ENCODE peak calls at places on chromosomes 4 and X, in seven cellular contexts. L, K, H, W, O, V and T are unnamed samples.
A peak's percentile ranks its signal among the peaks of the same experiment; 100 is the strongest.

GRCh38 chr4:111664546-111664945 is 480.7 kb upstream of the FAM241A start:
- DNase-seq in L (no peak), K (no peak), H (no peak), W (no peak), O (no peak), V (no peak), T (no peak)

GRCh38 chr4:115759231-115759630 is 645.8 kb upstream of the NDST4 start:
- DNase-seq in L (no peak), K (no peak), H (no peak), W (no peak), O (no peak), V (peak; percentile 48), T (no peak)

GRCh38 chr4:180333156-180333555 is 1910.0 kb upstream of the TENM3 start:
- DNase-seq in L (no peak), K (no peak), H (no peak), W (no peak), O (no peak), V (no peak), T (no peak)

GRCh38 chrX:16643160-16643559 is 6.8 kb upstream of the S100G start:
- DNase-seq in L (no peak), K (no peak), H (no peak), W (no peak), O (no peak), V (no peak), T (no peak)

GRCh38 chr4:12145768-12146167 is 717.1 kb upstream of the HS3ST1 start:
- DNase-seq in L (no peak), K (no peak), H (no peak), W (no peak), O (no peak), V (no peak), T (no peak)

GRCh38 chr4:26060286-26060685 is 146.3 kb downstream of the SMIM20 start:
- DNase-seq in L (no peak), K (no peak), H (no peak), W (no peak), O (no peak), V (no peak), T (no peak)

GRCh38 chr4:150211016-150211415 is 132.8 kb downstream of the DCLK2 start:
- DNase-seq in L (no peak), K (no peak), H (no peak), W (no peak), O (no peak), V (no peak), T (no peak)

GRCh38 chr4:99863804-99864203 is 30.4 kb downstream of the LAMTOR3 start:
- DNase-seq in L (no peak), K (no peak), H (no peak), W (no peak), O (no peak), V (no peak), T (no peak)

GRCh38 chr4:128068927-128069326 is 7.8 kb downstream of the LARP1B start:
- DNase-seq in L (peak; percentile 61), K (no peak), H (no peak), W (peak; percentile 13), O (no peak), V (no peak), T (no peak)

GRCh38 chrX:30876367-30876766 is 12.7 kb downstream of the TAB3 start:
- DNase-seq in L (no peak), K (no peak), H (no peak), W (no peak), O (no peak), V (no peak), T (no peak)

GRCh38 chrX:111646515-111646914 is 34.5 kb upstream of the ALG13 start:
- DNase-seq in L (no peak), K (no peak), H (no peak), W (no peak), O (no peak), V (no peak), T (no peak)

GRCh38 chr4:130851932-130852331 is 1756.0 kb downstream of the C4orf33 start:
- DNase-seq in L (no peak), K (no peak), H (no peak), W (no peak), O (no peak), V (no peak), T (no peak)

GRCh38 chr4:174555793-174556630 is 33.7 kb upstream of the HPGD start:
- DNase-seq in L (no peak), K (no peak), H (no peak), W (no peak), O (no peak), V (no peak), T (no peak)

GRCh38 chr4:158020734-158021346 is 152.0 kb downstream of the GASK1B start:
- DNase-seq in L (no peak), K (no peak), H (no peak), W (peak; percentile 39), O (no peak), V (no peak), T (no peak)

GRCh38 chrX:47584714-47585113 is 2.5 kb downstream of the TIMP1 start:
- DNase-seq in L (no peak), K (no peak), H (no peak), W (no peak), O (no peak), V (no peak), T (no peak)

GRCh38 chrX:29935455-29935854 is 279.9 kb upstream of the MAGEB2 start:
- DNase-seq in L (no peak), K (no peak), H (no peak), W (no peak), O (no peak), V (no peak), T (no peak)

GRCh38 chrX:45497290-45497689 is 296.6 kb upstream of the DIPK2B start:
- DNase-seq in L (no peak), K (no peak), H (no peak), W (no peak), O (no peak), V (no peak), T (no peak)

GRCh38 chr4:52640808-52641595 is 18.1 kb downstream of the USP46 start:
- DNase-seq in L (no peak), K (no peak), H (no peak), W (no peak), O (no peak), V (no peak), T (no peak)

GRCh38 chr4:169260217-169260866 is 10.4 kb downstream of the SH3RF1 start:
- DNase-seq in L (no peak), K (no peak), H (no peak), W (no peak), O (no peak), V (no peak), T (no peak)

GRCh38 chr4:76116821-76117220 is 31.4 kb downstream of the NUP54 start:
- DNase-seq in L (no peak), K (no peak), H (no peak), W (no peak), O (no peak), V (no peak), T (no peak)

GRCh38 chr4:136706942-136707341 is 825.4 kb downstream of the PCDH18 start:
- DNase-seq in L (no peak), K (no peak), H (no peak), W (no peak), O (no peak), V (no peak), T (no peak)

GRCh38 chrX:19810809-19811208 is 76.6 kb downstream of the SH3KBP1 start:
- DNase-seq in L (no peak), K (no peak), H (no peak), W (peak; percentile 38), O (no peak), V (no peak), T (no peak)

GRCh38 chrX:85107407-85107806 is 103.7 kb downstream of the APOOL start:
- DNase-seq in L (no peak), K (no peak), H (no peak), W (no peak), O (peak; percentile 72), V (no peak), T (no peak)

GRCh38 chr4:8472689-8473197 is 32.2 kb downstream of the TRMT44 start:
- DNase-seq in L (peak; percentile 57), K (peak; percentile 41), H (no peak), W (peak; percentile 33), O (no peak), V (no peak), T (peak; percentile 51)

GRCh38 chrX:46873746-46874145 is 36.9 kb downstream of the RP2 start:
- DNase-seq in L (no peak), K (no peak), H (no peak), W (no peak), O (no peak), V (no peak), T (no peak)

GRCh38 chr4:46953564-46953963 is 39.8 kb downstream of the GABRA4 start:
- DNase-seq in L (no peak), K (no peak), H (no peak), W (no peak), O (no peak), V (no peak), T (no peak)

GRCh38 chr4:22434895-22435294 is 81.0 kb downstream of the ADGRA3 start:
- DNase-seq in L (peak; percentile 55), K (no peak), H (no peak), W (peak; percentile 19), O (no peak), V (no peak), T (no peak)

GRCh38 chr4:2809610-2810180 is 16.8 kb downstream of the SH3BP2 start:
- DNase-seq in L (no peak), K (peak; percentile 69), H (no peak), W (no peak), O (no peak), V (no peak), T (no peak)
- H3K4me1 ChIP-seq in L (peaks cover 52% of the 10 kb centered on the region), K (peaks cover 79% of the 10 kb centered on the region), H (peaks cover 29% of the 10 kb centered on the region), W (peaks cover 23% of the 10 kb centered on the region), O (no peaks in the 10 kb centered on the region), V (peaks cover 69% of the 10 kb centered on the region), T (peaks cover 6% of the 10 kb centered on the region)

GRCh38 chr4:153788064-153788418 is 842 bp downstream of the SFRP2 start:
- DNase-seq in L (no peak), K (no peak), H (no peak), W (no peak), O (no peak), V (no peak), T (peak; percentile 28)
- H3K4me3 ChIP-seq in L (peak overlapping the region; percentile 38), K (no peak overlapping the region), H (no peak overlapping the region), W (no peak overlapping the region), O (no peak overlapping the region), V (no peak overlapping the region), T (peak overlapping the region; percentile 41)

DNA sequence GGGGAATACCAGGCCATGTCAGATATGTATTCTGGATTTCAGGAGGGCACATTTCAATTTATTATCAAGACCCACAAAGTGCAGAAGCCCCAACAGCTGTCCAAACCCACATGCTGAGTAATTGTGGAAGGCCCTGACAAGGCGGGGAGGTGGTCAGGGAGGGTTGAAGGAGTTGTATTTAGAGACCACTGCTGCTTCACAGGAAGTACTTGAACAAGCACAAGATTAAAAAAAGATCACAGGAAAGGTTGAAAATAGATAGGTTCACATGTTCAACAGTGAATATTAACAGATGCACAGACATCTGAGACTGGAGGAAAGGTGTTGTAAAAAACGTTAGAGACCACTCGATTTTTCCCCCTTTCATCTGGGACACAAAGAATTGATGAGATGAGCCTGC is 17.9 kb downstream of the ATP8A1 start:
- DNase-seq in L (no peak), K (no peak), H (no peak), W (no peak), O (no peak), V (no peak), T (no peak)
- H3K4me1 ChIP-seq in L (peaks cover 8% of the 10 kb centered on the region), K (peaks cover 13% of the 10 kb centered on the region), H (peaks cover 68% of the 10 kb centered on the region), W (no peaks in the 10 kb centered on the region), O (no peaks in the 10 kb centered on the region), V (peaks cover 6% of the 10 kb centered on the region), T (no peaks in the 10 kb centered on the region)

DNA sequence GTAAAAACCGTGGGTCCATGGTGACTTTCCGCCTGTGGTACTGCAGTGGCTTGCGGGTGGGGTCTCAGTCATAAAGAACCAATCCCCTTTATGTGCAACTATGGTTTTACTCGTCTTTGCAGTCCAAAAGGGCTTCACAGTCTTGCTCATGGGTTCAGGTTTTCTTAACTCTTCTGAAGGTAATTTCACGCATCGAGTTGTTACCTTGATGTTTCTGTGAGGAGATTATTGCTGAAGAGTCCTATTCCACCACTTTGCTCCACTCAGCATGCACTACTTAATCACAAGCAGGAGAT is 41.5 kb downstream of the F8 start:
- DNase-seq in L (no peak), K (no peak), H (no peak), W (no peak), O (no peak), V (no peak), T (no peak)
- H3K4me3 ChIP-seq in L (peak overlapping the region; percentile 39), K (no peak overlapping the region), H (peak overlapping the region; percentile 54), W (no peak overlapping the region), O (no peak overlapping the region), V (no peak overlapping the region), T (peak overlapping the region; percentile 46)